ENCODE peak calls at places on chromosome X, in seven cellular contexts. One of them, this sample, is unnamed.

GRCh38 chrX:12610079-12610478 is 181.1 kb upstream of the PRPS2 start:
- DNase-seq in GM19239: no peak
- DNase-seq in GM10248: no peak
- DNase-seq in nephron progenitor cell: no peak
- DNase-seq in dorsolateral prefrontal cortex: no peak
- DNase-seq in stimulated activated CD8-positive, alpha-beta memory T cell treated with anti-CD3 and anti-CD28 coated beads, Interleukin-4, amount 100 ng/mL, for 24 hours: no peak
- DNase-seq in stimulated activated CD4-positive, alpha-beta T cell treated with anti-CD3 and anti-CD28 coated beads, TNF-alpha, amount 100 ng/mL, for 4 hours: no peak
- DNase-seq in this sample: no peak

GRCh38 chrX:129678176-129678880 is 23.6 kb upstream of the APLN start:
- DNase-seq in GM19239: no peak
- DNase-seq in GM10248: no peak
- DNase-seq in nephron progenitor cell: no peak
- DNase-seq in dorsolateral prefrontal cortex: no peak
- DNase-seq in stimulated activated CD8-positive, alpha-beta memory T cell treated with anti-CD3 and anti-CD28 coated beads, Interleukin-4, amount 100 ng/mL, for 24 hours: peak; percentile 19
- DNase-seq in stimulated activated CD4-positive, alpha-beta T cell treated with anti-CD3 and anti-CD28 coated beads, TNF-alpha, amount 100 ng/mL, for 4 hours: no peak
- DNase-seq in this sample: peak; percentile 37

GRCh38 chrX:28639502-28639901 is 52.3 kb downstream of the IL1RAPL1 start:
- DNase-seq in GM19239: no peak
- DNase-seq in GM10248: no peak
- DNase-seq in nephron progenitor cell: no peak
- DNase-seq in dorsolateral prefrontal cortex: no peak
- DNase-seq in stimulated activated CD8-positive, alpha-beta memory T cell treated with anti-CD3 and anti-CD28 coated beads, Interleukin-4, amount 100 ng/mL, for 24 hours: no peak
- DNase-seq in stimulated activated CD4-positive, alpha-beta T cell treated with anti-CD3 and anti-CD28 coated beads, TNF-alpha, amount 100 ng/mL, for 4 hours: no peak
- DNase-seq in this sample: no peak

GRCh38 chrX:47169273-47169672 is 24.3 kb downstream of the RBM10 start:
- DNase-seq in GM19239: no peak
- DNase-seq in GM10248: no peak
- DNase-seq in nephron progenitor cell: no peak
- DNase-seq in dorsolateral prefrontal cortex: no peak
- DNase-seq in stimulated activated CD8-positive, alpha-beta memory T cell treated with anti-CD3 and anti-CD28 coated beads, Interleukin-4, amount 100 ng/mL, for 24 hours: no peak
- DNase-seq in stimulated activated CD4-positive, alpha-beta T cell treated with anti-CD3 and anti-CD28 coated beads, TNF-alpha, amount 100 ng/mL, for 4 hours: no peak
- DNase-seq in this sample: no peak

GRCh38 chrX:125736008-125736729 is 416.5 kb downstream of the TEX13C start:
- DNase-seq in GM19239: no peak
- DNase-seq in GM10248: no peak
- DNase-seq in nephron progenitor cell: no peak
- DNase-seq in dorsolateral prefrontal cortex: no peak
- DNase-seq in stimulated activated CD8-positive, alpha-beta memory T cell treated with anti-CD3 and anti-CD28 coated beads, Interleukin-4, amount 100 ng/mL, for 24 hours: no peak
- DNase-seq in stimulated activated CD4-positive, alpha-beta T cell treated with anti-CD3 and anti-CD28 coated beads, TNF-alpha, amount 100 ng/mL, for 4 hours: no peak
- DNase-seq in this sample: no peak

GRCh38 chrX:153723351-153724251 is 586 bp downstream of the BCAP31 start:
- DNase-seq in GM19239: no peak
- DNase-seq in GM10248: peak; percentile 65
- DNase-seq in nephron progenitor cell: peak; percentile 60
- DNase-seq in dorsolateral prefrontal cortex: no peak
- DNase-seq in stimulated activated CD8-positive, alpha-beta memory T cell treated with anti-CD3 and anti-CD28 coated beads, Interleukin-4, amount 100 ng/mL, for 24 hours: peak; percentile 48
- DNase-seq in stimulated activated CD4-positive, alpha-beta T cell treated with anti-CD3 and anti-CD28 coated beads, TNF-alpha, amount 100 ng/mL, for 4 hours: no peak
- DNase-seq in this sample: no peak

GRCh38 chrX:71107762-71108360 is 1.3 kb upstream of the CXorf65 start:
- DNase-seq in GM19239: no peak
- DNase-seq in GM10248: no peak
- DNase-seq in nephron progenitor cell: peak; percentile 35
- DNase-seq in dorsolateral prefrontal cortex: no peak
- DNase-seq in stimulated activated CD8-positive, alpha-beta memory T cell treated with anti-CD3 and anti-CD28 coated beads, Interleukin-4, amount 100 ng/mL, for 24 hours: peak; percentile 28
- DNase-seq in stimulated activated CD4-positive, alpha-beta T cell treated with anti-CD3 and anti-CD28 coated beads, TNF-alpha, amount 100 ng/mL, for 4 hours: no peak
- DNase-seq in this sample: no peak

GRCh38 chrX:68807818-68808217 is 21.0 kb upstream of the EFNB1 start:
- DNase-seq in GM19239: no peak
- DNase-seq in GM10248: no peak
- DNase-seq in nephron progenitor cell: no peak
- DNase-seq in dorsolateral prefrontal cortex: no peak
- DNase-seq in stimulated activated CD8-positive, alpha-beta memory T cell treated with anti-CD3 and anti-CD28 coated beads, Interleukin-4, amount 100 ng/mL, for 24 hours: no peak
- DNase-seq in stimulated activated CD4-positive, alpha-beta T cell treated with anti-CD3 and anti-CD28 coated beads, TNF-alpha, amount 100 ng/mL, for 4 hours: no peak
- DNase-seq in this sample: no peak

GRCh38 chrX:53056292-53056691 is 7.7 kb downstream of the GPR173 start:
- DNase-seq in GM19239: no peak
- DNase-seq in GM10248: no peak
- DNase-seq in nephron progenitor cell: no peak
- DNase-seq in dorsolateral prefrontal cortex: no peak
- DNase-seq in stimulated activated CD8-positive, alpha-beta memory T cell treated with anti-CD3 and anti-CD28 coated beads, Interleukin-4, amount 100 ng/mL, for 24 hours: no peak
- DNase-seq in stimulated activated CD4-positive, alpha-beta T cell treated with anti-CD3 and anti-CD28 coated beads, TNF-alpha, amount 100 ng/mL, for 4 hours: no peak
- DNase-seq in this sample: no peak

GRCh38 chrX:112147206-112147605 is 64.6 kb upstream of the TRPC5 start:
- DNase-seq in GM19239: no peak
- DNase-seq in GM10248: no peak
- DNase-seq in nephron progenitor cell: peak; percentile 37
- DNase-seq in dorsolateral prefrontal cortex: no peak
- DNase-seq in stimulated activated CD8-positive, alpha-beta memory T cell treated with anti-CD3 and anti-CD28 coated beads, Interleukin-4, amount 100 ng/mL, for 24 hours: no peak
- DNase-seq in stimulated activated CD4-positive, alpha-beta T cell treated with anti-CD3 and anti-CD28 coated beads, TNF-alpha, amount 100 ng/mL, for 4 hours: no peak
- DNase-seq in this sample: no peak

GRCh38 chrX:21870494-21870893 is 14.7 kb downstream of the YY2 start:
- DNase-seq in GM19239: no peak
- DNase-seq in GM10248: no peak
- DNase-seq in nephron progenitor cell: no peak
- DNase-seq in dorsolateral prefrontal cortex: no peak
- DNase-seq in stimulated activated CD8-positive, alpha-beta memory T cell treated with anti-CD3 and anti-CD28 coated beads, Interleukin-4, amount 100 ng/mL, for 24 hours: no peak
- DNase-seq in stimulated activated CD4-positive, alpha-beta T cell treated with anti-CD3 and anti-CD28 coated beads, TNF-alpha, amount 100 ng/mL, for 4 hours: no peak
- DNase-seq in this sample: no peak

GRCh38 chrX:47628980-47629379 is 750 bp downstream of the CFP start:
- DNase-seq in GM19239: no peak
- DNase-seq in GM10248: no peak
- DNase-seq in nephron progenitor cell: no peak
- DNase-seq in dorsolateral prefrontal cortex: no peak
- DNase-seq in stimulated activated CD8-positive, alpha-beta memory T cell treated with anti-CD3 and anti-CD28 coated beads, Interleukin-4, amount 100 ng/mL, for 24 hours: no peak
- DNase-seq in stimulated activated CD4-positive, alpha-beta T cell treated with anti-CD3 and anti-CD28 coated beads, TNF-alpha, amount 100 ng/mL, for 4 hours: no peak
- DNase-seq in this sample: no peak

GRCh38 chrX:69150294-69150960 is 14.8 kb downstream of the PJA1 start:
- DNase-seq in GM19239: no peak
- DNase-seq in GM10248: no peak
- DNase-seq in nephron progenitor cell: no peak
- DNase-seq in dorsolateral prefrontal cortex: no peak
- DNase-seq in stimulated activated CD8-positive, alpha-beta memory T cell treated with anti-CD3 and anti-CD28 coated beads, Interleukin-4, amount 100 ng/mL, for 24 hours: no peak
- DNase-seq in stimulated activated CD4-positive, alpha-beta T cell treated with anti-CD3 and anti-CD28 coated beads, TNF-alpha, amount 100 ng/mL, for 4 hours: no peak
- DNase-seq in this sample: no peak

GRCh38 chrX:11666180-11666579 is 460 bp upstream of the ARHGAP6 start:
- DNase-seq in GM19239: no peak
- DNase-seq in GM10248: peak; percentile 24
- DNase-seq in nephron progenitor cell: peak; percentile 63
- DNase-seq in dorsolateral prefrontal cortex: no peak
- DNase-seq in stimulated activated CD8-positive, alpha-beta memory T cell treated with anti-CD3 and anti-CD28 coated beads, Interleukin-4, amount 100 ng/mL, for 24 hours: no peak
- DNase-seq in stimulated activated CD4-positive, alpha-beta T cell treated with anti-CD3 and anti-CD28 coated beads, TNF-alpha, amount 100 ng/mL, for 4 hours: no peak
- DNase-seq in this sample: no peak

GRCh38 chrX:140393507-140393906 is 111.4 kb downstream of the SOX3 start:
- DNase-seq in GM19239: no peak
- DNase-seq in GM10248: no peak
- DNase-seq in nephron progenitor cell: no peak
- DNase-seq in dorsolateral prefrontal cortex: no peak
- DNase-seq in stimulated activated CD8-positive, alpha-beta memory T cell treated with anti-CD3 and anti-CD28 coated beads, Interleukin-4, amount 100 ng/mL, for 24 hours: no peak
- DNase-seq in stimulated activated CD4-positive, alpha-beta T cell treated with anti-CD3 and anti-CD28 coated beads, TNF-alpha, amount 100 ng/mL, for 4 hours: no peak
- DNase-seq in this sample: no peak

GRCh38 chrX:122906726-122907125 is 277.4 kb upstream of the GRIA3 start:
- DNase-seq in GM19239: no peak
- DNase-seq in GM10248: no peak
- DNase-seq in nephron progenitor cell: no peak
- DNase-seq in dorsolateral prefrontal cortex: no peak
- DNase-seq in stimulated activated CD8-positive, alpha-beta memory T cell treated with anti-CD3 and anti-CD28 coated beads, Interleukin-4, amount 100 ng/mL, for 24 hours: no peak
- DNase-seq in stimulated activated CD4-positive, alpha-beta T cell treated with anti-CD3 and anti-CD28 coated beads, TNF-alpha, amount 100 ng/mL, for 4 hours: no peak
- DNase-seq in this sample: no peak

GRCh38 chrX:107445146-107445545 is 4.3 kb upstream of the FRMPD3 start:
- DNase-seq in GM19239: no peak
- DNase-seq in GM10248: no peak
- DNase-seq in nephron progenitor cell: no peak
- DNase-seq in dorsolateral prefrontal cortex: no peak
- DNase-seq in stimulated activated CD8-positive, alpha-beta memory T cell treated with anti-CD3 and anti-CD28 coated beads, Interleukin-4, amount 100 ng/mL, for 24 hours: no peak
- DNase-seq in stimulated activated CD4-positive, alpha-beta T cell treated with anti-CD3 and anti-CD28 coated beads, TNF-alpha, amount 100 ng/mL, for 4 hours: no peak
- DNase-seq in this sample: no peak

GRCh38 chrX:108224727-108225455 is 133.3 kb downstream of the ATG4A start:
- DNase-seq in GM19239: no peak
- DNase-seq in GM10248: peak; percentile 18
- DNase-seq in nephron progenitor cell: peak; percentile 22
- DNase-seq in dorsolateral prefrontal cortex: no peak
- DNase-seq in stimulated activated CD8-positive, alpha-beta memory T cell treated with anti-CD3 and anti-CD28 coated beads, Interleukin-4, amount 100 ng/mL, for 24 hours: no peak
- DNase-seq in stimulated activated CD4-positive, alpha-beta T cell treated with anti-CD3 and anti-CD28 coated beads, TNF-alpha, amount 100 ng/mL, for 4 hours: no peak
- DNase-seq in this sample: no peak

GRCh38 chrX:112818114-112819012 is 22.3 kb downstream of the AMOT start:
- DNase-seq in GM19239: no peak
- DNase-seq in GM10248: no peak
- DNase-seq in nephron progenitor cell: no peak
- DNase-seq in dorsolateral prefrontal cortex: no peak
- DNase-seq in stimulated activated CD8-positive, alpha-beta memory T cell treated with anti-CD3 and anti-CD28 coated beads, Interleukin-4, amount 100 ng/mL, for 24 hours: no peak
- DNase-seq in stimulated activated CD4-positive, alpha-beta T cell treated with anti-CD3 and anti-CD28 coated beads, TNF-alpha, amount 100 ng/mL, for 4 hours: no peak
- DNase-seq in this sample: no peak

GRCh38 chrX:96436105-96436504 is 248.5 kb upstream of the DIAPH2 start:
- DNase-seq in GM19239: no peak
- DNase-seq in GM10248: no peak
- DNase-seq in nephron progenitor cell: no peak
- DNase-seq in dorsolateral prefrontal cortex: no peak
- DNase-seq in stimulated activated CD8-positive, alpha-beta memory T cell treated with anti-CD3 and anti-CD28 coated beads, Interleukin-4, amount 100 ng/mL, for 24 hours: no peak
- DNase-seq in stimulated activated CD4-positive, alpha-beta T cell treated with anti-CD3 and anti-CD28 coated beads, TNF-alpha, amount 100 ng/mL, for 4 hours: no peak
- DNase-seq in this sample: no peak